ENCODE peak calls at places on chromosomes 2 and 18, in ten cellular contexts. One of them, this sample, is unnamed.

GRCh38 chr2:171673928-171674327 is 13.3 kb upstream of the DYNC1I2 start:
- DNase-seq in fibroblast of mammary gland: no peak
- DNase-seq in tibial artery: no peak
- DNase-seq in activated CD8-positive, alpha-beta T cell treated with anti-CD3 and anti-CD28 coated beads for 36 hours: no peak
- DNase-seq in heart left ventricle: no peak
- DNase-seq in left lung: no peak
- DNase-seq in astrocyte of the spinal cord: no peak
- DNase-seq in A549: no peak
- DNase-seq in ascending aorta: no peak
- DNase-seq in bronchial epithelial cell: no peak
- DNase-seq in this sample: no peak

GRCh38 chr2:20050104-20050711 is 1.2 kb downstream of the LAPTM4A start:
- DNase-seq in ascending aorta: no peak
- DNase-seq in fibroblast of mammary gland: peak; percentile 92
- DNase-seq in bronchial epithelial cell: peak; percentile 89
- DNase-seq in activated CD8-positive, alpha-beta T cell treated with anti-CD3 and anti-CD28 coated beads for 36 hours: peak; percentile 65
- DNase-seq in A549: no peak
- DNase-seq in heart left ventricle: no peak
- DNase-seq in left lung: no peak
- DNase-seq in tibial artery: no peak
- DNase-seq in astrocyte of the spinal cord: peak; percentile 68
- DNase-seq in this sample: peak; percentile 72

GRCh38 chr2:237742614-237743013 is 56.0 kb upstream of the RBM44 start:
- DNase-seq in ascending aorta: peak; percentile 60
- DNase-seq in tibial artery: no peak
- DNase-seq in astrocyte of the spinal cord: no peak
- DNase-seq in fibroblast of mammary gland: no peak
- DNase-seq in left lung: no peak
- DNase-seq in A549: no peak
- DNase-seq in bronchial epithelial cell: no peak
- DNase-seq in activated CD8-positive, alpha-beta T cell treated with anti-CD3 and anti-CD28 coated beads for 36 hours: no peak
- DNase-seq in heart left ventricle: no peak
- DNase-seq in this sample: no peak

GRCh38 chr18:23730850-23731249 is 41.6 kb downstream of the LAMA3 start:
- DNase-seq in heart left ventricle: no peak
- DNase-seq in ascending aorta: no peak
- DNase-seq in fibroblast of mammary gland: no peak
- DNase-seq in astrocyte of the spinal cord: no peak
- DNase-seq in activated CD8-positive, alpha-beta T cell treated with anti-CD3 and anti-CD28 coated beads for 36 hours: no peak
- DNase-seq in left lung: no peak
- DNase-seq in tibial artery: no peak
- DNase-seq in A549: no peak
- DNase-seq in bronchial epithelial cell: no peak
- DNase-seq in this sample: no peak

GRCh38 chr2:3146175-3146574 is 231.4 kb downstream of the EIPR1 start:
- DNase-seq in fibroblast of mammary gland: no peak
- DNase-seq in bronchial epithelial cell: no peak
- DNase-seq in ascending aorta: no peak
- DNase-seq in A549: no peak
- DNase-seq in left lung: no peak
- DNase-seq in heart left ventricle: no peak
- DNase-seq in tibial artery: no peak
- DNase-seq in astrocyte of the spinal cord: no peak
- DNase-seq in activated CD8-positive, alpha-beta T cell treated with anti-CD3 and anti-CD28 coated beads for 36 hours: no peak
- DNase-seq in this sample: no peak

GRCh38 chr18:29309352-29309751 is 1132.4 kb upstream of the CDH2 start:
- DNase-seq in astrocyte of the spinal cord: no peak
- DNase-seq in tibial artery: no peak
- DNase-seq in ascending aorta: no peak
- DNase-seq in activated CD8-positive, alpha-beta T cell treated with anti-CD3 and anti-CD28 coated beads for 36 hours: no peak
- DNase-seq in heart left ventricle: no peak
- DNase-seq in left lung: no peak
- DNase-seq in fibroblast of mammary gland: no peak
- DNase-seq in bronchial epithelial cell: no peak
- DNase-seq in A549: no peak
- DNase-seq in this sample: no peak

GRCh38 chr2:59584958-59585357 is 968.5 kb downstream of the BCL11A start:
- DNase-seq in left lung: no peak
- DNase-seq in A549: no peak
- DNase-seq in bronchial epithelial cell: peak; percentile 1
- DNase-seq in ascending aorta: no peak
- DNase-seq in fibroblast of mammary gland: no peak
- DNase-seq in astrocyte of the spinal cord: no peak
- DNase-seq in tibial artery: no peak
- DNase-seq in activated CD8-positive, alpha-beta T cell treated with anti-CD3 and anti-CD28 coated beads for 36 hours: peak; percentile 38
- DNase-seq in heart left ventricle: no peak
- DNase-seq in this sample: no peak

GRCh38 chr2:174428214-174428613 is 32.7 kb downstream of the SCRN3 start:
- DNase-seq in fibroblast of mammary gland: no peak
- DNase-seq in left lung: no peak
- DNase-seq in ascending aorta: no peak
- DNase-seq in heart left ventricle: no peak
- DNase-seq in activated CD8-positive, alpha-beta T cell treated with anti-CD3 and anti-CD28 coated beads for 36 hours: no peak
- DNase-seq in astrocyte of the spinal cord: no peak
- DNase-seq in A549: no peak
- DNase-seq in bronchial epithelial cell: no peak
- DNase-seq in tibial artery: no peak
- DNase-seq in this sample: no peak

GRCh38 chr2:144983107-144983506 is 463.2 kb upstream of the ZEB2 start:
- DNase-seq in activated CD8-positive, alpha-beta T cell treated with anti-CD3 and anti-CD28 coated beads for 36 hours: no peak
- DNase-seq in heart left ventricle: no peak
- DNase-seq in left lung: no peak
- DNase-seq in A549: no peak
- DNase-seq in bronchial epithelial cell: no peak
- DNase-seq in ascending aorta: no peak
- DNase-seq in astrocyte of the spinal cord: no peak
- DNase-seq in fibroblast of mammary gland: no peak
- DNase-seq in tibial artery: no peak
- DNase-seq in this sample: no peak

GRCh38 chr2:26469092-26469710 is 8.7 kb downstream of the OTOF start:
- DNase-seq in left lung: peak; percentile 89
- DNase-seq in astrocyte of the spinal cord: peak; percentile 71
- DNase-seq in A549: peak; percentile 65
- DNase-seq in activated CD8-positive, alpha-beta T cell treated with anti-CD3 and anti-CD28 coated beads for 36 hours: peak; percentile 86
- DNase-seq in tibial artery: no peak
- DNase-seq in fibroblast of mammary gland: peak; percentile 78
- DNase-seq in ascending aorta: no peak
- DNase-seq in bronchial epithelial cell: peak; percentile 48
- DNase-seq in heart left ventricle: no peak
- DNase-seq in this sample: no peak

GRCh38 chr2:1140389-1141003 is 189.8 kb downstream of the SNTG2 start:
- DNase-seq in tibial artery: no peak
- DNase-seq in heart left ventricle: no peak
- DNase-seq in ascending aorta: no peak
- DNase-seq in A549: peak; percentile 48
- DNase-seq in fibroblast of mammary gland: no peak
- DNase-seq in bronchial epithelial cell: no peak
- DNase-seq in astrocyte of the spinal cord: no peak
- DNase-seq in activated CD8-positive, alpha-beta T cell treated with anti-CD3 and anti-CD28 coated beads for 36 hours: peak; percentile 56
- DNase-seq in left lung: no peak
- DNase-seq in this sample: no peak

GRCh38 chr2:44560352-44560751 is 198.6 kb downstream of the CAMKMT start:
- DNase-seq in tibial artery: no peak
- DNase-seq in ascending aorta: no peak
- DNase-seq in fibroblast of mammary gland: peak; percentile 24
- DNase-seq in heart left ventricle: no peak
- DNase-seq in bronchial epithelial cell: peak; percentile 12
- DNase-seq in activated CD8-positive, alpha-beta T cell treated with anti-CD3 and anti-CD28 coated beads for 36 hours: peak; percentile 53
- DNase-seq in A549: no peak
- DNase-seq in astrocyte of the spinal cord: no peak
- DNase-seq in left lung: peak; percentile 55
- DNase-seq in this sample: no peak
- TF ChIP-seq CTCF in tibial artery: no peak
- TF ChIP-seq CTCF in ascending aorta: no peak
- TF ChIP-seq CTCF in fibroblast of mammary gland: peak; percentile 18
- TF ChIP-seq CTCF in heart left ventricle: peak; percentile 40
- TF ChIP-seq CTCF in bronchial epithelial cell: peak; percentile 34
- TF ChIP-seq CTCF in activated CD8-positive, alpha-beta T cell treated with anti-CD3 and anti-CD28 coated beads for 36 hours: peak; percentile 42
- TF ChIP-seq CTCF in A549: peak; percentile 35
- TF ChIP-seq CTCF in astrocyte of the spinal cord: no peak
- TF ChIP-seq CTCF in left lung: no peak
- TF ChIP-seq CTCF in this sample: peak; percentile 45

DNA sequence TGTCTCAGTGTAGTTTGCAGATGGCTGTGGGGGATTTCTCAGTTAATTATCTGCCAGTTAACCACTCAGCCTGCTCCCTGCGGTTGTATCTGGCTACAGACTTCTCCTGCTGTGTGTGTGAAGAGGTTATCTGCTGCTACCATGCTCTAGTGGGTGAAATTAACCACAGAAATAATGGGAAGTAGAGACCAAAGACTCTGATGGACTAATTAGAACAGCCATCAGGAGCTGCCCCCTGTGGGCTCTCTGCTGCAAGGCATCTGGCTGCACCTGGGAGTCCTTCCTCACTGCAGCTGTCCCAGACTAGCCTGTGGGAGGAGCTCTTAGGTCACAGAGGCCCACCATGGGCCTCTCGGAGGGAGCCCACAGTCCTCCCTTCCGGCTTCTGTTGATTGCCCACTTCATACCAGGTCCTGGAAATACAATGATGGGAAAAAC is 66.6 kb downstream of the CTIF start:
- DNase-seq in A549: no peak
- DNase-seq in bronchial epithelial cell: no peak
- DNase-seq in left lung: no peak
- DNase-seq in astrocyte of the spinal cord: peak; percentile 35
- DNase-seq in ascending aorta: no peak
- DNase-seq in heart left ventricle: no peak
- DNase-seq in activated CD8-positive, alpha-beta T cell treated with anti-CD3 and anti-CD28 coated beads for 36 hours: peak; percentile 5
- DNase-seq in tibial artery: no peak
- DNase-seq in fibroblast of mammary gland: peak; percentile 21
- DNase-seq in this sample: no peak
- TF ChIP-seq CTCF in A549: peak; percentile 42
- TF ChIP-seq CTCF in bronchial epithelial cell: peak; percentile 30
- TF ChIP-seq CTCF in left lung: no peak
- TF ChIP-seq CTCF in astrocyte of the spinal cord: peak; percentile 50
- TF ChIP-seq CTCF in ascending aorta: no peak
- TF ChIP-seq CTCF in heart left ventricle: no peak
- TF ChIP-seq CTCF in activated CD8-positive, alpha-beta T cell treated with anti-CD3 and anti-CD28 coated beads for 36 hours: no peak
- TF ChIP-seq CTCF in tibial artery: no peak
- TF ChIP-seq CTCF in fibroblast of mammary gland: peak; percentile 18
- TF ChIP-seq CTCF in this sample: peak; percentile 10

DNA sequence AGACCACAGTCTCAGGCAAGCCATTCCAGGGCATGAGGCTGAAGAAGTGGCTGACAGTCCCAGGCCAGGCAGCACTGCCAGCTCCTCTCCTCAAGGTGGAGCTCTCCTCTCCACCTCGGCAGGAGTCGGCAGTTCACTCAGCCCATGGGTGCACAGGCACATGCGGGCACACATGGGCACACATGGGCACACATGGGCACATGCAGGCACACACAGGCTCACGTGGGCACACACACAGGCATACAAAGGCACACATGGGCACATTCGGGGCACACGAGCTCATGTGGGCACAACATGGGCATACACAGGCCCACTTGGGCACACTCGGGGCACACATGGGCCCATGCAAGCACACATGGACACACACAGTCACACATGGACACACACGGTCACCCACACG is 65.3 kb upstream of the TAF1B start:
- DNase-seq in A549: peak; percentile 56
- DNase-seq in left lung: no peak
- DNase-seq in astrocyte of the spinal cord: no peak
- DNase-seq in tibial artery: peak; percentile 56
- DNase-seq in ascending aorta: no peak
- DNase-seq in activated CD8-positive, alpha-beta T cell treated with anti-CD3 and anti-CD28 coated beads for 36 hours: no peak
- DNase-seq in fibroblast of mammary gland: no peak
- DNase-seq in bronchial epithelial cell: no peak
- DNase-seq in heart left ventricle: peak; percentile 46
- DNase-seq in this sample: no peak
- TF ChIP-seq CTCF in A549: peak; percentile 21
- TF ChIP-seq CTCF in left lung: no peak
- TF ChIP-seq CTCF in astrocyte of the spinal cord: peak; percentile 55
- TF ChIP-seq CTCF in tibial artery: no peak
- TF ChIP-seq CTCF in ascending aorta: no peak
- TF ChIP-seq CTCF in activated CD8-positive, alpha-beta T cell treated with anti-CD3 and anti-CD28 coated beads for 36 hours: no peak
- TF ChIP-seq CTCF in fibroblast of mammary gland: peak; percentile 29
- TF ChIP-seq CTCF in bronchial epithelial cell: peak; percentile 75
- TF ChIP-seq CTCF in heart left ventricle: peak; percentile 32
- TF ChIP-seq CTCF in this sample: no peak

GRCh38 chr18:47594063-47594462 is 336.4 kb downstream of the SMAD2 start:
- DNase-seq in A549: no peak
- DNase-seq in ascending aorta: no peak
- DNase-seq in bronchial epithelial cell: no peak
- DNase-seq in activated CD8-positive, alpha-beta T cell treated with anti-CD3 and anti-CD28 coated beads for 36 hours: no peak
- DNase-seq in heart left ventricle: no peak
- DNase-seq in tibial artery: no peak
- DNase-seq in astrocyte of the spinal cord: no peak
- DNase-seq in fibroblast of mammary gland: no peak
- DNase-seq in left lung: no peak
- DNase-seq in this sample: no peak

GRCh38 chr18:47594621-47595086 is 335.8 kb downstream of the SMAD2 start:
- DNase-seq in fibroblast of mammary gland: no peak
- DNase-seq in ascending aorta: no peak
- DNase-seq in astrocyte of the spinal cord: no peak
- DNase-seq in tibial artery: no peak
- DNase-seq in left lung: no peak
- DNase-seq in A549: no peak
- DNase-seq in heart left ventricle: no peak
- DNase-seq in activated CD8-positive, alpha-beta T cell treated with anti-CD3 and anti-CD28 coated beads for 36 hours: no peak
- DNase-seq in bronchial epithelial cell: no peak
- DNase-seq in this sample: no peak

GRCh38 chr18:47601608-47602272 is 328.7 kb downstream of the SMAD2 start:
- DNase-seq in ascending aorta: no peak
- DNase-seq in activated CD8-positive, alpha-beta T cell treated with anti-CD3 and anti-CD28 coated beads for 36 hours: no peak
- DNase-seq in heart left ventricle: no peak
- DNase-seq in fibroblast of mammary gland: no peak
- DNase-seq in tibial artery: no peak
- DNase-seq in left lung: no peak
- DNase-seq in astrocyte of the spinal cord: no peak
- DNase-seq in A549: no peak
- DNase-seq in bronchial epithelial cell: no peak
- DNase-seq in this sample: no peak

GRCh38 chr18:47591429-47591828 is 339.0 kb downstream of the SMAD2 start:
- DNase-seq in fibroblast of mammary gland: no peak
- DNase-seq in bronchial epithelial cell: no peak
- DNase-seq in astrocyte of the spinal cord: no peak
- DNase-seq in left lung: no peak
- DNase-seq in ascending aorta: no peak
- DNase-seq in activated CD8-positive, alpha-beta T cell treated with anti-CD3 and anti-CD28 coated beads for 36 hours: no peak
- DNase-seq in tibial artery: no peak
- DNase-seq in A549: no peak
- DNase-seq in heart left ventricle: no peak
- DNase-seq in this sample: no peak

DNA sequence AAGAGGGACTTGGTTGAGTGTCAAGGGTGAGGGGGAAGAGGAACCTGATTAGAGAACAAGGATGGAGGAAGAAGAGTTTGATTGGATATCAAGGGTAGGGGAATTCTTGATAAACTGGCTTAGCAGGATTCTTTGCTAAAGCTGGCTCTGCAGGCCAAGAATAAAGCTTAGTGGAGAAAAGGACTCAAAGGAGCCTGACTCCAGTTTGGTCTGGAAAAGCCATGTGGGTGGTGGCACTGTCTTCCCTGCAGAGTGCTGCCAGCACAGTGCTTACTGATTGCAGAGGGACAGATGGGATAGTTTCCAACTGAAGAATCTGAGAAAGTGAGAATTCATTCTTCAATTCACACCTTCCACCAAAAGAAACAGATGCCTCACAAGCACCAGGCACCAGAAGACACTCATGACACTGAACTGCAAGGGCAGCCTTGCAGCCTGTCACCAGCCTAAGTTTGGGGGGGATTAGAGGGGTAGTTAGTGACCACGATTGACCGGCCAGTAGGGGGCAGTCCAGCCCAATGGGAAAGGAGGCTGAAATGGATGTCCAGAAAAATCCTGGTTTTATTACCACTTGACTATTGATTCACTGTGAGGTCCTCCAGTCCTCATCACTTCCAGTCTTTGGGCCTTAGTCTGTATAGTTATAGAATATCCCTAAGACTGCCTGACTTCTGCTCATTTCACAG is 334.5 kb downstream of the SMAD2 start:
- DNase-seq in activated CD8-positive, alpha-beta T cell treated with anti-CD3 and anti-CD28 coated beads for 36 hours: peak; percentile 42
- DNase-seq in fibroblast of mammary gland: peak; percentile 7
- DNase-seq in heart left ventricle: no peak
- DNase-seq in astrocyte of the spinal cord: no peak
- DNase-seq in bronchial epithelial cell: peak; percentile 10
- DNase-seq in A549: peak; percentile 13
- DNase-seq in ascending aorta: no peak
- DNase-seq in left lung: no peak
- DNase-seq in tibial artery: no peak
- DNase-seq in this sample: no peak
- TF ChIP-seq CTCF in activated CD8-positive, alpha-beta T cell treated with anti-CD3 and anti-CD28 coated beads for 36 hours: peak; percentile 59
- TF ChIP-seq CTCF in fibroblast of mammary gland: peak; percentile 40
- TF ChIP-seq CTCF in heart left ventricle: peak; percentile 17
- TF ChIP-seq CTCF in astrocyte of the spinal cord: peak; percentile 11
- TF ChIP-seq CTCF in bronchial epithelial cell: no peak
- TF ChIP-seq CTCF in A549: peak; percentile 36
- TF ChIP-seq CTCF in ascending aorta: no peak
- TF ChIP-seq CTCF in left lung: no peak
- TF ChIP-seq CTCF in tibial artery: no peak
- TF ChIP-seq CTCF in this sample: peak; percentile 34